ENCODE peak calls at places on chromosomes 4 and X, in eight cellular contexts. One of them, this sample, is unnamed.

GRCh38 chr4:20592666-20593065 is 107.6 kb upstream of the PACRGL start:
- DNase-seq in cardiac fibroblast: peak; percentile 14
- DNase-seq in choroid plexus epithelial cell: peak; percentile 50
- DNase-seq in stomach: no peak
- DNase-seq in iPS DF 6.9: no peak
- DNase-seq in GM23248: peak; percentile 45
- DNase-seq in CD8-positive, alpha-beta memory T cell: no peak
- DNase-seq in foreskin fibroblast: peak; percentile 13
- DNase-seq in this sample: no peak

GRCh38 chrX:42695800-42696358 is 82.1 kb downstream of the PPP1R2C start:
- DNase-seq in cardiac fibroblast: no peak
- DNase-seq in choroid plexus epithelial cell: no peak
- DNase-seq in stomach: no peak
- DNase-seq in iPS DF 6.9: no peak
- DNase-seq in GM23248: no peak
- DNase-seq in CD8-positive, alpha-beta memory T cell: no peak
- DNase-seq in foreskin fibroblast: no peak
- DNase-seq in this sample: no peak

GRCh38 chr4:112895785-112896184 is 153.7 kb upstream of the ANK2 start:
- DNase-seq in cardiac fibroblast: peak; percentile 38
- DNase-seq in choroid plexus epithelial cell: no peak
- DNase-seq in stomach: no peak
- DNase-seq in iPS DF 6.9: no peak
- DNase-seq in GM23248: peak; percentile 59
- DNase-seq in CD8-positive, alpha-beta memory T cell: no peak
- DNase-seq in foreskin fibroblast: no peak
- DNase-seq in this sample: no peak

GRCh38 chr4:188783606-188784157 is 644.4 kb downstream of the TRIML1 start:
- DNase-seq in cardiac fibroblast: no peak
- DNase-seq in choroid plexus epithelial cell: no peak
- DNase-seq in stomach: no peak
- DNase-seq in iPS DF 6.9: no peak
- DNase-seq in GM23248: no peak
- DNase-seq in CD8-positive, alpha-beta memory T cell: no peak
- DNase-seq in foreskin fibroblast: peak; percentile 2
- DNase-seq in this sample: no peak

GRCh38 chr4:84085986-84086385 is 413.1 kb downstream of the NKX6-1 start:
- DNase-seq in cardiac fibroblast: no peak
- DNase-seq in choroid plexus epithelial cell: no peak
- DNase-seq in stomach: no peak
- DNase-seq in iPS DF 6.9: no peak
- DNase-seq in GM23248: no peak
- DNase-seq in CD8-positive, alpha-beta memory T cell: no peak
- DNase-seq in foreskin fibroblast: no peak
- DNase-seq in this sample: no peak

GRCh38 chr4:48944252-48944651 is 37.7 kb upstream of the OCIAD2 start:
- DNase-seq in cardiac fibroblast: peak; percentile 61
- DNase-seq in choroid plexus epithelial cell: no peak
- DNase-seq in stomach: peak; percentile 59
- DNase-seq in iPS DF 6.9: no peak
- DNase-seq in GM23248: peak; percentile 27
- DNase-seq in CD8-positive, alpha-beta memory T cell: no peak
- DNase-seq in foreskin fibroblast: no peak
- DNase-seq in this sample: no peak

GRCh38 chr4:2886622-2887021 is 43.0 kb downstream of the ADD1 start:
- DNase-seq in cardiac fibroblast: no peak
- DNase-seq in choroid plexus epithelial cell: no peak
- DNase-seq in stomach: no peak
- DNase-seq in iPS DF 6.9: no peak
- DNase-seq in GM23248: no peak
- DNase-seq in CD8-positive, alpha-beta memory T cell: no peak
- DNase-seq in foreskin fibroblast: no peak
- DNase-seq in this sample: no peak

GRCh38 chrX:120671963-120672362 is 42.1 kb upstream of the C1GALT1C1 start:
- DNase-seq in cardiac fibroblast: no peak
- DNase-seq in choroid plexus epithelial cell: no peak
- DNase-seq in stomach: no peak
- DNase-seq in iPS DF 6.9: no peak
- DNase-seq in GM23248: no peak
- DNase-seq in CD8-positive, alpha-beta memory T cell: no peak
- DNase-seq in foreskin fibroblast: no peak
- DNase-seq in this sample: no peak

GRCh38 chr4:119729815-119730643 is 101.4 kb upstream of the PDE5A start:
- DNase-seq in cardiac fibroblast: peak; percentile 89
- DNase-seq in choroid plexus epithelial cell: peak; percentile 85
- DNase-seq in stomach: peak; percentile 55
- DNase-seq in iPS DF 6.9: no peak
- DNase-seq in GM23248: peak; percentile 90
- DNase-seq in CD8-positive, alpha-beta memory T cell: no peak
- DNase-seq in foreskin fibroblast: peak; percentile 91
- DNase-seq in this sample: no peak

GRCh38 chr4:23034726-23035125 is 342.0 kb downstream of the GBA3 start:
- DNase-seq in cardiac fibroblast: no peak
- DNase-seq in choroid plexus epithelial cell: no peak
- DNase-seq in stomach: no peak
- DNase-seq in iPS DF 6.9: no peak
- DNase-seq in GM23248: no peak
- DNase-seq in CD8-positive, alpha-beta memory T cell: no peak
- DNase-seq in foreskin fibroblast: no peak
- DNase-seq in this sample: no peak

GRCh38 chrX:137549846-137550534 is 15.9 kb upstream of the ZIC3 start:
- DNase-seq in cardiac fibroblast: no peak
- DNase-seq in choroid plexus epithelial cell: peak; percentile 33
- DNase-seq in stomach: no peak
- DNase-seq in iPS DF 6.9: no peak
- DNase-seq in GM23248: no peak
- DNase-seq in CD8-positive, alpha-beta memory T cell: no peak
- DNase-seq in foreskin fibroblast: no peak
- DNase-seq in this sample: no peak

GRCh38 chr4:2426711-2427275 is 8.0 kb downstream of the CFAP99 start:
- DNase-seq in cardiac fibroblast: no peak
- DNase-seq in choroid plexus epithelial cell: no peak
- DNase-seq in stomach: no peak
- DNase-seq in iPS DF 6.9: no peak
- DNase-seq in GM23248: no peak
- DNase-seq in CD8-positive, alpha-beta memory T cell: no peak
- DNase-seq in foreskin fibroblast: no peak
- DNase-seq in this sample: no peak

GRCh38 chr4:74934822-74935326 is 2.0 kb downstream of the PARM1 start:
- DNase-seq in cardiac fibroblast: no peak
- DNase-seq in choroid plexus epithelial cell: no peak
- DNase-seq in stomach: no peak
- DNase-seq in iPS DF 6.9: no peak
- DNase-seq in GM23248: peak; percentile 1
- DNase-seq in CD8-positive, alpha-beta memory T cell: no peak
- DNase-seq in foreskin fibroblast: no peak
- DNase-seq in this sample: no peak

GRCh38 chr4:25069014-25069413 is 38.3 kb upstream of the LGI2 start:
- DNase-seq in cardiac fibroblast: no peak
- DNase-seq in choroid plexus epithelial cell: no peak
- DNase-seq in stomach: peak; percentile 42
- DNase-seq in iPS DF 6.9: no peak
- DNase-seq in GM23248: no peak
- DNase-seq in CD8-positive, alpha-beta memory T cell: no peak
- DNase-seq in foreskin fibroblast: no peak
- DNase-seq in this sample: no peak

GRCh38 chrX:68831405-68832100 is 2.7 kb downstream of the EFNB1 start:
- DNase-seq in cardiac fibroblast: no peak
- DNase-seq in choroid plexus epithelial cell: no peak
- DNase-seq in stomach: no peak
- DNase-seq in iPS DF 6.9: no peak
- DNase-seq in GM23248: no peak
- DNase-seq in CD8-positive, alpha-beta memory T cell: no peak
- DNase-seq in foreskin fibroblast: no peak
- DNase-seq in this sample: no peak

GRCh38 chrX:12463873-12464272 is 325.6 kb downstream of the FRMPD4 start:
- DNase-seq in cardiac fibroblast: no peak
- DNase-seq in choroid plexus epithelial cell: no peak
- DNase-seq in stomach: no peak
- DNase-seq in iPS DF 6.9: no peak
- DNase-seq in GM23248: no peak
- DNase-seq in CD8-positive, alpha-beta memory T cell: no peak
- DNase-seq in foreskin fibroblast: no peak
- DNase-seq in this sample: no peak

GRCh38 chrX:70354726-70355125 is 64.8 kb downstream of the KIF4A start:
- DNase-seq in cardiac fibroblast: no peak
- DNase-seq in choroid plexus epithelial cell: no peak
- DNase-seq in stomach: no peak
- DNase-seq in iPS DF 6.9: no peak
- DNase-seq in GM23248: no peak
- DNase-seq in CD8-positive, alpha-beta memory T cell: no peak
- DNase-seq in foreskin fibroblast: no peak
- DNase-seq in this sample: no peak

GRCh38 chr4:4990857-4991540 is 28.3 kb downstream of the CYTL1 start:
- DNase-seq in cardiac fibroblast: peak; percentile 54
- DNase-seq in choroid plexus epithelial cell: peak; percentile 61
- DNase-seq in stomach: peak; percentile 46
- DNase-seq in iPS DF 6.9: no peak
- DNase-seq in GM23248: peak; percentile 97
- DNase-seq in CD8-positive, alpha-beta memory T cell: no peak
- DNase-seq in foreskin fibroblast: peak; percentile 82
- DNase-seq in this sample: no peak

GRCh38 chr4:10983274-10983673 is 298.7 kb upstream of the CLNK start:
- DNase-seq in cardiac fibroblast: no peak
- DNase-seq in choroid plexus epithelial cell: no peak
- DNase-seq in stomach: no peak
- DNase-seq in iPS DF 6.9: no peak
- DNase-seq in GM23248: no peak
- DNase-seq in CD8-positive, alpha-beta memory T cell: no peak
- DNase-seq in foreskin fibroblast: no peak
- DNase-seq in this sample: no peak

GRCh38 chr4:52715255-52715897 is 35.8 kb downstream of the ERVMER34-1 start:
- DNase-seq in cardiac fibroblast: no peak
- DNase-seq in choroid plexus epithelial cell: no peak
- DNase-seq in stomach: no peak
- DNase-seq in iPS DF 6.9: no peak
- DNase-seq in GM23248: no peak
- DNase-seq in CD8-positive, alpha-beta memory T cell: no peak
- DNase-seq in foreskin fibroblast: no peak
- DNase-seq in this sample: no peak

GRCh38 chr4:52715914-52716313 is 35.3 kb downstream of the ERVMER34-1 start:
- DNase-seq in cardiac fibroblast: no peak
- DNase-seq in choroid plexus epithelial cell: no peak
- DNase-seq in stomach: no peak
- DNase-seq in iPS DF 6.9: no peak
- DNase-seq in GM23248: no peak
- DNase-seq in CD8-positive, alpha-beta memory T cell: no peak
- DNase-seq in foreskin fibroblast: no peak
- DNase-seq in this sample: no peak

GRCh38 chr4:52712991-52713275 is 38.3 kb downstream of the ERVMER34-1 start:
- DNase-seq in cardiac fibroblast: no peak
- DNase-seq in choroid plexus epithelial cell: no peak
- DNase-seq in stomach: no peak
- DNase-seq in iPS DF 6.9: no peak
- DNase-seq in GM23248: no peak
- DNase-seq in CD8-positive, alpha-beta memory T cell: no peak
- DNase-seq in foreskin fibroblast: no peak
- DNase-seq in this sample: no peak

GRCh38 chr4:52713456-52713937 is 37.7 kb downstream of the ERVMER34-1 start:
- DNase-seq in cardiac fibroblast: no peak
- DNase-seq in choroid plexus epithelial cell: peak; percentile 13
- DNase-seq in stomach: no peak
- DNase-seq in iPS DF 6.9: no peak
- DNase-seq in GM23248: no peak
- DNase-seq in CD8-positive, alpha-beta memory T cell: no peak
- DNase-seq in foreskin fibroblast: no peak
- DNase-seq in this sample: no peak

DNA sequence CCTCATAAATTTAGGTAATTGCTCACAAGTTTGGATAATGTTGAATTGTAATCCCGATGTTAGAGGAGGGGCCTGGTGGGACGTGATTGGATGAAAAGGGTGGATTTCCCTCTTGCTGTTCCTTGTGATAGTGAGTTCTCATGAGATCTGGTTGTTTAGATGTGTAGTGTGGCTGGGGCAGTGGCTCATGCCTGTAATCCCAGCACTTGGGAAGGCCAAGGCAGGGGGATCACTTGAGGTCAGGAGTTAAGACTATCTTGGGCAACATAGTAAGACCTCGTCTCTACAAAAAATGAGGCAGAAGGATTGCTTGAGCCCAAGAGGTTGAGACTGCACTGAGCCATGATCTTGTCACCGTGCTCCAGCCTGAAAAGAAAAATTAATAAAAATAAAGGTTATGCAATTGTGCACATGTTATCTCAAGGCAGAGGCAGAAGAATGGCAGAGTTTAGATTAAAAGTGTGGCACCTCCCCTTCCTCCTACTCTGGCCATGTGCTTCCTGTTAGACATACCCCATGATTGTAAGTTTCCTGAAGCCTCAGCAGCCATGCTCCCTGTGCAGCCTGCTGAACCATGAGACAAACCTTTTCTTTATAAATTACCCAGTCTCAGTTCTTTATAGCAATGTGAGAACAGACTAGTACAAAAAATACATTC is 36.5 kb downstream of the ERVMER34-1 start:
- DNase-seq in cardiac fibroblast: no peak
- DNase-seq in choroid plexus epithelial cell: peak; percentile 27
- DNase-seq in stomach: no peak
- DNase-seq in iPS DF 6.9: no peak
- DNase-seq in GM23248: no peak
- DNase-seq in CD8-positive, alpha-beta memory T cell: no peak
- DNase-seq in foreskin fibroblast: no peak
- DNase-seq in this sample: no peak
- H3K4me3 ChIP-seq in cardiac fibroblast: no peak overlapping the region
- H3K4me3 ChIP-seq in choroid plexus epithelial cell: no peak overlapping the region
- H3K4me3 ChIP-seq in stomach: no peak overlapping the region
- H3K4me3 ChIP-seq in iPS DF 6.9: no peak overlapping the region
- H3K4me3 ChIP-seq in GM23248: no peak overlapping the region
- H3K4me3 ChIP-seq in CD8-positive, alpha-beta memory T cell: no peak overlapping the region
- H3K4me3 ChIP-seq in foreskin fibroblast: no peak overlapping the region
- H3K4me3 ChIP-seq in this sample: no peak overlapping the region

GRCh38 chr4:186204103-186204559 is 12.8 kb downstream of the CYP4V2 start:
- DNase-seq in cardiac fibroblast: no peak
- DNase-seq in choroid plexus epithelial cell: peak; percentile 74
- DNase-seq in stomach: peak; percentile 66
- DNase-seq in iPS DF 6.9: no peak
- DNase-seq in GM23248: no peak
- DNase-seq in CD8-positive, alpha-beta memory T cell: peak; percentile 67
- DNase-seq in foreskin fibroblast: peak; percentile 66
- DNase-seq in this sample: peak; percentile 79
- H3K4me3 ChIP-seq in cardiac fibroblast: peak overlapping the region; percentile 35
- H3K4me3 ChIP-seq in choroid plexus epithelial cell: peak overlapping the region; percentile 55
- H3K4me3 ChIP-seq in stomach: no peak overlapping the region
- H3K4me3 ChIP-seq in iPS DF 6.9: no peak overlapping the region
- H3K4me3 ChIP-seq in GM23248: no peak overlapping the region
- H3K4me3 ChIP-seq in CD8-positive, alpha-beta memory T cell: peak overlapping the region; percentile 25
- H3K4me3 ChIP-seq in foreskin fibroblast: peak overlapping the region; percentile 19
- H3K4me3 ChIP-seq in this sample: peak overlapping the region; percentile 12

GRCh38 chr4:64824591-64824990 is 415.3 kb upstream of the TECRL start:
- DNase-seq in cardiac fibroblast: no peak
- DNase-seq in choroid plexus epithelial cell: no peak
- DNase-seq in stomach: no peak
- DNase-seq in iPS DF 6.9: no peak
- DNase-seq in GM23248: no peak
- DNase-seq in CD8-positive, alpha-beta memory T cell: no peak
- DNase-seq in foreskin fibroblast: no peak
- DNase-seq in this sample: no peak
- H3K4me3 ChIP-seq in cardiac fibroblast: no peak overlapping the region
- H3K4me3 ChIP-seq in choroid plexus epithelial cell: no peak overlapping the region
- H3K4me3 ChIP-seq in stomach: no peak overlapping the region
- H3K4me3 ChIP-seq in iPS DF 6.9: no peak overlapping the region
- H3K4me3 ChIP-seq in GM23248: no peak overlapping the region
- H3K4me3 ChIP-seq in CD8-positive, alpha-beta memory T cell: no peak overlapping the region
- H3K4me3 ChIP-seq in foreskin fibroblast: no peak overlapping the region
- H3K4me3 ChIP-seq in this sample: no peak overlapping the region

GRCh38 chr4:153655928-153656327 is 28.2 kb upstream of the TLR2 start:
- DNase-seq in cardiac fibroblast: peak; percentile 77
- DNase-seq in choroid plexus epithelial cell: peak; percentile 67
- DNase-seq in stomach: peak; percentile 53
- DNase-seq in iPS DF 6.9: no peak
- DNase-seq in GM23248: no peak
- DNase-seq in CD8-positive, alpha-beta memory T cell: no peak
- DNase-seq in foreskin fibroblast: no peak
- DNase-seq in this sample: no peak
- H3K4me3 ChIP-seq in cardiac fibroblast: no peak overlapping the region
- H3K4me3 ChIP-seq in choroid plexus epithelial cell: no peak overlapping the region
- H3K4me3 ChIP-seq in stomach: no peak overlapping the region
- H3K4me3 ChIP-seq in iPS DF 6.9: no peak overlapping the region
- H3K4me3 ChIP-seq in GM23248: no peak overlapping the region
- H3K4me3 ChIP-seq in CD8-positive, alpha-beta memory T cell: no peak overlapping the region
- H3K4me3 ChIP-seq in foreskin fibroblast: no peak overlapping the region
- H3K4me3 ChIP-seq in this sample: no peak overlapping the region

This sample was measured in naive thymus-derived CD4-positive, alpha-beta T cell.